ENCODE peak calls at places on chromosomes 12 and 14, in seven cellular contexts. L is upper lobe of right lung, D is A673, C is esophagus muscularis mucosa, T is gastrocnemius medialis, U is WERI-Rb-1, S is GM12864. O is an unnamed sample.

GRCh38 chr12:62429457-62429856 is 37.2 kb upstream of the MON2 start:
- DNase-seq in D (no peak), T (no peak), S (no peak), U (no peak), L (no peak), C (no peak), O (no peak)

GRCh38 chr14:71143391-71144290 is 236.4 kb downstream of the PCNX1 start:
- DNase-seq in C (no peak), T (no peak), D (peak; percentile 71), U (no peak), L (no peak), S (no peak), O (no peak)

GRCh38 chr14:100589071-100589759 is 2.0 kb upstream of the BEGAIN start:
- DNase-seq in T (no peak), U (peak; percentile 46), C (no peak), D (no peak), S (no peak), L (peak; percentile 30), O (no peak)

GRCh38 chr12:5648692-5649338 is 216.9 kb downstream of the NTF3 start:
- DNase-seq in D (peak; percentile 27), U (peak; percentile 66), L (no peak), T (no peak), C (no peak), S (no peak), O (peak; percentile 29)

GRCh38 chr12:125065753-125066570 is 727 bp downstream of the AACS start:
- DNase-seq in C (no peak), S (no peak), D (no peak), L (no peak), T (no peak), U (no peak), O (no peak)

GRCh38 chr14:105412768-105413541 is 6.7 kb upstream of the MTA1 start:
- DNase-seq in T (no peak), L (no peak), C (no peak), S (no peak), D (no peak), U (peak; percentile 8), O (no peak)

GRCh38 chr12:563250-563781 is 99.9 kb downstream of the NINJ2 start:
- DNase-seq in S (no peak), U (no peak), L (no peak), C (no peak), D (no peak), T (no peak), O (no peak)

GRCh38 chr12:43653917-43654316 is 101.9 kb upstream of the ADAMTS20 start:
- DNase-seq in U (no peak), D (no peak), L (no peak), C (peak; percentile 21), T (no peak), S (no peak), O (no peak)

GRCh38 chr14:31036552-31036951 is 10.4 kb upstream of the STRN3 start:
- DNase-seq in U (no peak), T (no peak), C (peak; percentile 64), D (no peak), L (no peak), S (no peak), O (no peak)

GRCh38 chr12:84375472-84375871 is 537.1 kb downstream of the SLC6A15 start:
- DNase-seq in S (no peak), C (no peak), D (no peak), T (no peak), L (no peak), U (no peak), O (no peak)

GRCh38 chr12:58818546-58818945 is 101.8 kb downstream of the LRIG3 start:
- DNase-seq in C (no peak), T (no peak), U (no peak), S (no peak), L (no peak), D (no peak), O (no peak)

GRCh38 chr12:26101833-26102232 is 23.0 kb downstream of the BHLHE41 start:
- DNase-seq in L (no peak), S (no peak), T (no peak), D (no peak), U (no peak), C (no peak), O (no peak)

GRCh38 chr12:68138480-68138879 is 21.1 kb downstream of the IFNG start:
- DNase-seq in L (no peak), S (no peak), C (no peak), U (no peak), T (no peak), D (no peak), O (no peak)

DNA sequence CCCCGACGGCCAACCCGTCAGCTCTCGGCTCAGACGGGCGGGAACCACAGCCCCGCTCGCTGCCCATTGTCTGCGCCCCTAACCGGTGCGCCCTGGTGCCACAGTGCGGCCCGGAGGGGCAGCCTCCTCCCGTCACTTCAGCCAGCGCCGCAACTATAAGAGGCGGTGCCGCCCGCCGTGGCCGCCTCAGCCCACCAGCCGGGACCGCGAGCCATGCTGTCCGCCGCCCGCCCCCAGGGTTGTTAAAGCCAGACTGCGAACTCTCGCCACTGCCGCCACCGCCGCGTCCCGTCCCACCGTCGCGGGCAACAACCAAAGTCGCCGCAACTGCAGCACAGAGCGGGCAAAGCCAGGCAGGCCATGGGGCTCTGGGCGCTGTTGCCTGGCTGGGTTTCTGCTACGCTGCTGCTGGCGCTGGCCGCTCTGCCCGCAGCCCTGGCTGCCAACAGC is at the start of gene WNT1:
- DNase-seq in D (no peak), U (no peak), S (no peak), C (no peak), T (no peak), L (no peak), O (no peak)
- H3K4me3 ChIP-seq in D (peak within 1 kb of the TSS; percentile 32), U (peak within 1 kb of the TSS; percentile 35), S (no peak within 1 kb of the TSS), C (peak within 1 kb of the TSS; percentile 53), T (peak within 1 kb of the TSS; percentile 46), L (peak within 1 kb of the TSS; percentile 42), O (peak within 1 kb of the TSS; percentile 5)

DNA sequence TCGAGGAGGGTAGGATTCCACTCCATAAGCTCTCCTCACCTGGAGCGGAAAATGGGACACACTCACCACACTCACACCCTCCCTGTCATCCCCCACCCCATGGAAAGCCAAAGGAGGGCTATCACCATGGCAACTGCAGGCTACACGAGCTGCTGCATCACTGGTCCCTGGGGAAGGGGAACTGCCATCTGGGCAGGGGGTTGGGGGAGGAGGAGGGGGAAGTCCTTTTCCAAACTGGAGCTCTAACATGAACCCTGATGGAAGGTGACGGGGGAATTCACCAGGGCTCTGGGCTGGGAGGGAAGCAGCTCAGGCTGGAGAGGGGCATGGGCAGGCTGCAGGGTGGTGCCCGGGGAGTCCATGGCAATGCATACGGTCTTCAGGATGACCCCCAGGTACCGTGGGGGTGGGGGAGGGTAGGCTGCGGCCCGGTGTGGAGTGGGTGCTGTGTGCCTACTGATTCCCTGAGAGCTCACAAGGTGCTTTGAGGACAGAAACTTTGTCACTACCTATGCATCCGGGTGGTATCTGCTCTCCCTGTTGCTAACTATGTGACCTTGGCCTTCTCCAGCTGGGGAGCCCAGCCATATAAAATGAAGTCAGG is 94.5 kb downstream of the LRRC74A start:
- DNase-seq in T (no peak), C (no peak), D (peak; percentile 95), U (no peak), S (no peak), L (no peak), O (no peak)
- H3K4me3 ChIP-seq in T (no peak overlapping the region), C (no peak overlapping the region), D (peak overlapping the region; percentile 6), U (no peak overlapping the region), S (no peak overlapping the region), L (no peak overlapping the region), O (no peak overlapping the region)

GRCh38 chr14:22544406-22544805 is 44.6 kb downstream of the DAD1 start:
- DNase-seq in T (no peak), U (no peak), D (no peak), L (no peak), C (no peak), S (no peak), O (no peak)

GRCh38 chr14:22547309-22547947 is 41.6 kb downstream of the DAD1 start:
- DNase-seq in D (no peak), T (peak; percentile 17), C (no peak), L (no peak), U (no peak), S (no peak), O (no peak)

GRCh38 chr14:22545842-22546721 is 42.9 kb downstream of the DAD1 start:
- DNase-seq in D (peak; percentile 96), U (no peak), T (no peak), S (no peak), C (no peak), L (no peak), O (no peak)

GRCh38 chr14:22546722-22547071 is 42.3 kb downstream of the DAD1 start:
- DNase-seq in L (no peak), D (no peak), U (no peak), C (no peak), S (no peak), T (no peak), O (no peak)

DNA sequence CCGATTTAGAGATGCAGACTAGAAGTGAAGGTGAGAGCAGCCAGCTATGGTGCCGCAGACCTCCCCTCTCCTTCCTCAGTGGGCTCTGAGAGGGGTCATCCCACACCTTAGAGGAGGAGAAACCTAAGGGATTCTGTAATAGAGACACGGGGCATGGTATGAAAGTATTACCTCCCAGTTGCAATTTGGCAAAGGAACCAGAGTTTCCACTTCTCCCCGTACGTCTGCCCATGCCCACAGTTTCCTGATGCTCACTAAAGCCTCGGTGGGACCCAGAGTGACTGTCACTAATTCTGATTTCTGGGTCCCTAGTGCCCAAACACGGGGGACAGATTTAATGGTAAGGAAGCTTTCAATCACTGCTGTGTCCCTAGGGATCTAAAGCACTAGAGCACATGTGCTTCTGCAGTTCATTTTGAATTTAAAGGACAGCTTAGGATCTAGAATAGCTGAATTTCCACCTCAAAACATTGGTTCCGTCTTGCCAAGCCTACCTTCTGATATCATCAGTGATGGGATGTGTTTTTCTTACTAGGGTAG is 44.1 kb downstream of the DAD1 start:
- DNase-seq in T (no peak), D (peak; percentile 67), L (no peak), U (no peak), S (no peak), C (no peak), O (no peak)
- H3K4me3 ChIP-seq in T (no peak overlapping the region), D (no peak overlapping the region), L (no peak overlapping the region), U (no peak overlapping the region), S (no peak overlapping the region), C (no peak overlapping the region), O (no peak overlapping the region)

DNA sequence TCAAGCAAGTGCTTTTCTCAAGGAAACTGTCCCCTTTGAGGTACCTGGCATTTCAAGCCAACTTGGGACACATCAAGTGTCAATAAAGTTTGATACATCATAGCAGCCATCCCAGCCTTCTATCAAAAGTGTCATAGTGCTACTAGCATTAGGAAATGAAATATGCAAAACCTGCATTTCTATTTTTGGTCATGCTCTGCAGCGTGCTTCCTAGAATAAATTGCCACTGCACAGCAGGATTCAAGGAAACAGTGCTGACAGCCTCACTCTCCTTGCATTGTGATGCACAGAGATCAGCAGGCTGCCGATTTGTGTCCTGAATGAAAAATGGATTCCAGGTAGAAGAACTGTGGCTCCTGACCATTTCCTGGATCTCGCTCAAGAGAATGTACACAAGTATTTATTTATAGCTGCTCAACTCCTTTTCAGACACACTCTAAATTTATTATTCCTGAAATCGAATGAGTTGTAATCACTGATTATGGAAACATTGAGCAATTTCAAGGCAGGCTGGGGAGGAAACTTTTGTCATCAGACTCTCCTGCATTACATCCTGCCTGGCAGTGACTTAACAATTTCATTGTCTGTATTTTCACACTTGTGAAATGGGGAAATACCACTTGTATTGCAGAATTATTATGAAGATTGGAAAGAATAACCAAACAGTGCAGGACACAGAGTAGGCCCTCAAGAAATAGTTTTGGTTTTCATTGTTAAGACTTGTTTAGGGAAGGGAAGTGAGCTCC is 120.9 kb downstream of the SLC38A6 start:
- DNase-seq in L (no peak), D (peak; percentile 91), C (peak; percentile 68), S (no peak), T (no peak), U (no peak), O (no peak)
- H3K4me3 ChIP-seq in L (no peak overlapping the region), D (no peak overlapping the region), C (no peak overlapping the region), S (no peak overlapping the region), T (no peak overlapping the region), U (no peak overlapping the region), O (no peak overlapping the region)

O was measured in tibial nerve.